ENCODE peak calls at places on chromosome 15, in ten cellular contexts. S is RPMI8226; B is RPMI7951; Y is NCI-H524; W is NCI-H187; U is activated T-helper 1 cell treated with Interleukin-2 at 50 U/mL for 16 hours; P is activated CD8-positive, alpha-beta T cell treated with anti-CD3 and anti-CD28 coated beads, Interleukin-2, amount 10 ng/mL, durations not matched to agents 7 days and 5 days; C is stimulated activated CD4-positive, alpha-beta T cell treated with anti-CD3 and anti-CD28 coated beads, Interleukin-2, amount 100 ng/mL, for 48 hours; K is NCI-H1092; G is RWPE1. R is an unnamed sample.
A peak's percentile ranks its signal among the peaks of the same experiment; 100 is the strongest.

GRCh38 chr15:73996939-73997338 is 2.4 kb downstream of the PML start:
- DNase-seq in W (no peak), C (no peak), U (no peak), P (peak; percentile 73), Y (no peak), K (no peak), B (peak; percentile 87), G (no peak), S (peak; percentile 71), R (peak; percentile 80)

GRCh38 chr15:66931768-66932633 is 133.4 kb upstream of the SMAD3 start:
- DNase-seq in K (no peak), P (no peak), W (no peak), S (no peak), Y (no peak), G (peak; percentile 85), C (no peak), U (no peak), B (peak; percentile 63), R (peak; percentile 63)

GRCh38 chr15:85707519-85708338 is 87.0 kb downstream of the KLHL25 start:
- DNase-seq in P (no peak), K (no peak), W (no peak), G (no peak), C (no peak), S (peak; percentile 11), U (no peak), Y (peak; percentile 71), B (peak; percentile 53), R (no peak)

GRCh38 chr15:67782592-67782991 is 42.7 kb upstream of the SKOR1 start:
- DNase-seq in C (no peak), Y (no peak), K (no peak), W (no peak), P (no peak), U (no peak), G (no peak), S (no peak), B (no peak), R (no peak)

GRCh38 chr15:66595937-66596545 is 30.2 kb upstream of the LCTL start:
- DNase-seq in P (no peak), B (peak; percentile 18), U (no peak), S (no peak), W (no peak), Y (no peak), K (no peak), C (no peak), G (no peak), R (no peak)

GRCh38 chr15:89105147-89105546 is 16.9 kb downstream of the ABHD2 start:
- DNase-seq in S (no peak), W (no peak), K (no peak), P (no peak), B (peak; percentile 95), U (no peak), C (no peak), Y (no peak), G (peak; percentile 79), R (peak; percentile 72)

GRCh38 chr15:98035134-98035533 is 74.6 kb downstream of the ARRDC4 start:
- DNase-seq in B (no peak), C (no peak), U (no peak), K (no peak), G (no peak), P (no peak), W (no peak), Y (no peak), S (no peak), R (no peak)

GRCh38 chr15:26134812-26135211 is 271.7 kb upstream of the ATP10A start:
- DNase-seq in U (no peak), P (no peak), S (no peak), Y (no peak), G (no peak), W (no peak), K (no peak), B (no peak), C (no peak), R (no peak)

GRCh38 chr15:72175186-72176044 is 22.2 kb downstream of the GRAMD2A start:
- DNase-seq in G (no peak), K (no peak), Y (no peak), W (no peak), S (no peak), P (no peak), U (no peak), C (no peak), B (peak; percentile 15), R (no peak)

GRCh38 chr15:40543082-40543481 is 21.8 kb downstream of the CCDC32 start:
- DNase-seq in C (no peak), P (no peak), Y (no peak), S (no peak), G (no peak), K (no peak), B (no peak), W (no peak), U (no peak), R (no peak)

GRCh38 chr15:28911295-28911979 is 25.7 kb downstream of the APBA2 start:
- DNase-seq in P (no peak), C (no peak), U (no peak), B (no peak), K (no peak), Y (peak; percentile 88), G (no peak), S (no peak), W (no peak), R (no peak)

GRCh38 chr15:66080791-66081475 is 172.6 kb downstream of the MEGF11 start:
- DNase-seq in B (peak; percentile 69), C (no peak), G (peak; percentile 68), K (no peak), U (no peak), W (no peak), S (peak; percentile 25), Y (peak; percentile 74), P (no peak), R (peak; percentile 76)

GRCh38 chr15:76391847-76392246 is 55.3 kb downstream of the ISL2 start:
- DNase-seq in P (no peak), W (no peak), K (no peak), Y (no peak), S (no peak), B (no peak), U (no peak), G (no peak), C (no peak), R (no peak)

GRCh38 chr15:94168250-94168649 is 63.1 kb upstream of the MCTP2 start:
- DNase-seq in W (no peak), Y (no peak), U (no peak), S (no peak), B (no peak), K (no peak), C (peak; percentile 7), P (no peak), G (no peak), R (no peak)

GRCh38 chr15:101064795-101065569 is 145.8 kb downstream of the LRRK1 start:
- DNase-seq in C (no peak), S (no peak), K (no peak), G (no peak), U (no peak), Y (no peak), W (no peak), B (no peak), P (no peak), R (no peak)

GRCh38 chr15:69852482-69853275 is 245.0 kb downstream of the TLE3 start:
- DNase-seq in U (no peak), C (no peak), P (no peak), S (no peak), G (no peak), Y (no peak), K (no peak), B (peak; percentile 56), W (no peak), R (no peak)

GRCh38 chr15:67927501-67928156 is 87.8 kb upstream of the RNU6-1 start:
- DNase-seq in K (no peak), U (no peak), G (peak; percentile 36), B (peak; percentile 35), P (no peak), W (no peak), C (no peak), S (no peak), Y (no peak), R (peak; percentile 77)

GRCh38 chr15:77607111-77607893 is 25.4 kb downstream of the LINGO1 start:
- DNase-seq in B (peak; percentile 64), G (no peak), Y (peak; percentile 98), U (no peak), C (no peak), K (no peak), S (no peak), W (no peak), P (no peak), R (peak; percentile 51)

GRCh38 chr15:90840954-90841353 is 27.4 kb upstream of the FURIN start:
- DNase-seq in Y (no peak), K (no peak), W (no peak), G (no peak), P (no peak), S (no peak), C (no peak), U (no peak), B (no peak), R (no peak)

GRCh38 chr15:74543583-74543982 is 2.6 kb downstream of the ARID3B start:
- DNase-seq in Y (peak; percentile 50), K (no peak), U (no peak), S (peak; percentile 42), B (no peak), W (no peak), C (no peak), P (peak; percentile 37), G (no peak), R (no peak)

GRCh38 chr15:85625856-85626255 is 168.9 kb downstream of the KLHL25 start:
- DNase-seq in U (no peak), G (no peak), B (peak; percentile 55), W (no peak), C (no peak), Y (no peak), K (no peak), S (peak; percentile 55), P (peak; percentile 55), R (peak; percentile 39)

GRCh38 chr15:46229263-46229662 is 594.4 kb downstream of the SQOR start:
- DNase-seq in P (no peak), U (no peak), C (no peak), B (no peak), W (no peak), Y (no peak), S (no peak), K (no peak), G (no peak), R (no peak)

GRCh38 chr15:77411614-77411976 is 8.3 kb downstream of the PEAK1 start:
- DNase-seq in G (no peak), B (no peak), S (no peak), U (no peak), Y (no peak), K (no peak), W (no peak), P (no peak), C (no peak), R (no peak)

GRCh38 chr15:77870195-77871065 is 207.1 kb downstream of the TBC1D2B start:
- DNase-seq in P (peak; percentile 62), K (peak; percentile 4), U (no peak), C (peak; percentile 47), S (peak; percentile 83), W (peak; percentile 9), B (peak; percentile 54), G (peak; percentile 66), Y (peak; percentile 77), R (peak; percentile 72)

GRCh38 chr15:51907136-51907862 is 64.3 kb downstream of the LEO1 start:
- DNase-seq in Y (peak; percentile 5), W (no peak), B (peak; percentile 64), C (no peak), U (no peak), P (no peak), G (peak; percentile 15), S (peak; percentile 34), K (no peak), R (peak; percentile 86)

GRCh38 chr15:97652700-97653167 is 307.8 kb upstream of the ARRDC4 start:
- DNase-seq in G (no peak), W (peak; percentile 74), C (no peak), Y (peak; percentile 76), U (no peak), K (no peak), B (no peak), S (peak; percentile 59), P (no peak), R (peak; percentile 35)

GRCh38 chr15:88124199-88124598 is 132.3 kb downstream of the NTRK3 start:
- DNase-seq in S (no peak), C (no peak), P (no peak), Y (no peak), K (no peak), B (no peak), G (no peak), W (no peak), U (no peak), R (no peak)

GRCh38 chr15:67068724-67069400 is 3.5 kb downstream of the SMAD3 start:
- DNase-seq in U (no peak), K (no peak), Y (peak; percentile 81), S (no peak), B (no peak), G (no peak), C (no peak), W (no peak), P (no peak), R (no peak)

R was measured in Daoy.